ENCODE peak calls at places on chromosomes 3 and 15, in four cellular contexts. One of them, this sample, is unnamed. For H3K4me1 and H3K9me3, the result is how much of the 10 kb centered on the place peaks cover.

GRCh38 chr3:139894638-139894989 is 40.4 kb upstream of the CLSTN2 start:
- ATAC-seq in A549: no peak
- ATAC-seq in right cardiac atrium: peak
- ATAC-seq in HepG2: no peak
- ATAC-seq in this sample: peak

GRCh38 chr3:37138816-37139215 is 35.6 kb downstream of the LRRFIP2 start:
- ATAC-seq in A549: peak
- ATAC-seq in right cardiac atrium: no peak
- ATAC-seq in HepG2: peak
- ATAC-seq in this sample: no peak

GRCh38 chr3:169457807-169458206 is 205.7 kb downstream of the MECOM start:
- ATAC-seq in A549: no peak
- ATAC-seq in right cardiac atrium: no peak
- ATAC-seq in HepG2: no peak
- ATAC-seq in this sample: no peak

GRCh38 chr15:39327005-39327725 is 253.7 kb upstream of the THBS1 start:
- ATAC-seq in A549: no peak
- ATAC-seq in right cardiac atrium: peak
- ATAC-seq in HepG2: no peak
- ATAC-seq in this sample: peak

GRCh38 chr15:77497942-77498361 is 77.3 kb downstream of the HMG20A start:
- ATAC-seq in A549: no peak
- ATAC-seq in right cardiac atrium: peak
- ATAC-seq in HepG2: no peak
- ATAC-seq in this sample: no peak

GRCh38 chr3:171236586-171237120 is 210.1 kb upstream of the SLC2A2 start:
- ATAC-seq in A549: no peak
- ATAC-seq in right cardiac atrium: no peak
- ATAC-seq in HepG2: no peak
- ATAC-seq in this sample: no peak

GRCh38 chr15:88131937-88132336 is 124.6 kb downstream of the NTRK3 start:
- ATAC-seq in A549: no peak
- ATAC-seq in right cardiac atrium: no peak
- ATAC-seq in HepG2: no peak
- ATAC-seq in this sample: no peak

GRCh38 chr3:66398228-66399025 is 102.4 kb downstream of the LRIG1 start:
- ATAC-seq in A549: no peak
- ATAC-seq in right cardiac atrium: no peak
- ATAC-seq in HepG2: no peak
- ATAC-seq in this sample: no peak

GRCh38 chr15:83379574-83379973 is 67.6 kb upstream of the SH3GL3 start:
- ATAC-seq in A549: peak
- ATAC-seq in right cardiac atrium: peak
- ATAC-seq in HepG2: no peak
- ATAC-seq in this sample: no peak

GRCh38 chr3:175266993-175267960 is 408.1 kb downstream of the NAALADL2 start:
- ATAC-seq in A549: no peak
- ATAC-seq in right cardiac atrium: no peak
- ATAC-seq in HepG2: no peak
- ATAC-seq in this sample: no peak

GRCh38 chr3:138417559-138417982 is 16.8 kb upstream of the ESYT3 start:
- ATAC-seq in A549: peak
- ATAC-seq in right cardiac atrium: peak
- ATAC-seq in HepG2: peak
- ATAC-seq in this sample: peak

GRCh38 chr15:50134524-50135024 is 15.5 kb upstream of the ATP8B4 start:
- ATAC-seq in A549: peak
- ATAC-seq in right cardiac atrium: peak
- ATAC-seq in HepG2: no peak
- ATAC-seq in this sample: peak

GRCh38 chr3:157906627-157907026 is 199.6 kb downstream of the SHOX2 start:
- ATAC-seq in A549: no peak
- ATAC-seq in right cardiac atrium: no peak
- ATAC-seq in HepG2: no peak
- ATAC-seq in this sample: no peak

GRCh38 chr3:117524890-117525289 is 815.3 kb downstream of the TUSC7 start:
- ATAC-seq in A549: no peak
- ATAC-seq in right cardiac atrium: no peak
- ATAC-seq in HepG2: no peak
- ATAC-seq in this sample: no peak

GRCh38 chr15:58705105-58705504 is 44.4 kb downstream of the ADAM10 start:
- ATAC-seq in A549: no peak
- ATAC-seq in right cardiac atrium: no peak
- ATAC-seq in HepG2: no peak
- ATAC-seq in this sample: no peak

GRCh38 chr3:61571516-61572336 is 10.4 kb downstream of the PTPRG start:
- ATAC-seq in A549: no peak
- ATAC-seq in right cardiac atrium: peak
- ATAC-seq in HepG2: no peak
- ATAC-seq in this sample: peak

GRCh38 chr3:61574854-61575253 is 13.5 kb downstream of the PTPRG start:
- ATAC-seq in A549: no peak
- ATAC-seq in right cardiac atrium: peak
- ATAC-seq in HepG2: no peak
- ATAC-seq in this sample: no peak

GRCh38 chr3:61573441-61573840 is 12.1 kb downstream of the PTPRG start:
- ATAC-seq in A549: no peak
- ATAC-seq in right cardiac atrium: no peak
- ATAC-seq in HepG2: no peak
- ATAC-seq in this sample: no peak

GRCh38 chr3:61570813-61571212 is 9.4 kb downstream of the PTPRG start:
- ATAC-seq in A549: no peak
- ATAC-seq in right cardiac atrium: no peak
- ATAC-seq in HepG2: no peak
- ATAC-seq in this sample: no peak

GRCh38 chr3:61572879-61573278 is 11.5 kb downstream of the PTPRG start:
- ATAC-seq in A549: no peak
- ATAC-seq in right cardiac atrium: no peak
- ATAC-seq in HepG2: no peak
- ATAC-seq in this sample: no peak
- H3K4me1 ChIP-seq in A549: under half
- H3K4me1 ChIP-seq in right cardiac atrium: under half
- H3K4me1 ChIP-seq in HepG2: under half
- H3K4me1 ChIP-seq in this sample: under half

GRCh38 chr3:178238179-178238578 is 298.1 kb upstream of the KCNMB2 start:
- ATAC-seq in A549: no peak
- ATAC-seq in right cardiac atrium: no peak
- ATAC-seq in HepG2: no peak
- ATAC-seq in this sample: no peak
- H3K27ac ChIP-seq in A549: no peak
- H3K27ac ChIP-seq in right cardiac atrium: no peak
- H3K27ac ChIP-seq in HepG2: no peak
- H3K27ac ChIP-seq in this sample: no peak

DNA sequence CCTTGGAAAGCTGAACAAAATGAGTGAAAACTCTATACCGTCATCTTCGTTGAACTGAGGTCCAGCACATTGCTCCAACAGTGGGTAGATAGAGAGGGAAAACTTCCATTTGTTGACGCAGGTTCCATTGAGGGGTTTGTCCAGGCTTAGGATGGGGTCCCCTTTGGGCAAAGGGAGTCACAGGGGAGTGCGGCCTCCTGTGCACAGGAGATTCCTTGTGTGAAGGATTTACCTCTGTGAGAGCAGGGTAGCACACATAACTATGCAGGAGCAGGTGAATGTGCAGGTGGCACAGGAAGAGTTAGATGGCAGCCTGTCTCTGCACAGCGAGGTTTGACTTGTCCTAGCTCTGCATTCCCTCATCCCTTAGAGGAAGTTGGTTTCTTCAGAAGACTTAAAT is 139.3 kb downstream of the SNRPN start:
- ATAC-seq in A549: no peak
- ATAC-seq in right cardiac atrium: no peak
- ATAC-seq in HepG2: no peak
- ATAC-seq in this sample: no peak
- H3K9me3 ChIP-seq in A549: under half
- H3K9me3 ChIP-seq in right cardiac atrium: under half
- H3K9me3 ChIP-seq in HepG2: half or more
- H3K9me3 ChIP-seq in this sample: under half

DNA sequence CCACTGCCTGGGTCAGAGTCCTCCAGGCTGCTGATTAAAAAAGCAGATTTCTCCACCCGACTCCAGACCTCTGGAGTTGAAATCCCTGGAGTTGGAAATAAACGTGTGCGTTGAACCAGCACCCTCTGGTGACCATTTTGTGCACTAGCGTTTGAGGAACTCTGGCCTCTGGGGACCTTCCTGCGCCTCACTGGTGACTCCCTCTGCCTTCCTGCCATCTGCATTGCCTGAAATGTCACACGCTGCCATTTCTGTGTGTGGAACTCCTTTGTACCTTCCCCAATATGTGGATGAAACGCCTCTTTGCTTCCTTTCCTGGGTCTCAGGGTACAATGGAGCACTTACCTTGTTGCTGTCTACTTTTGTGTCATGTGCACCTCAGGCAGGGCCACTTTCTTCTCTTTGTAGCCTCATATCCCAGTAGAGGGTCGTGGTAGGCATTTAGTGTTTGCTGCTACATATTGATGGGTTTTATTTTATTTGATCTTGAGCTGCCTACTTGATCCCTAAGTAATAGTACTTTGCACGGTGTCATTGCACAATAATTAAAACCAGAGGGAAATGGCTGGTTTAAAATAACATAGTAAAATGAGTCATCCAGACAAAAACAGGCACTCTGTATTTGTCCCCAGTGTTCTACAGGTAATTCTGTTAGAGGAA is 56.8 kb downstream of the GPR171 start:
- ATAC-seq in A549: peak
- ATAC-seq in right cardiac atrium: peak
- ATAC-seq in HepG2: peak
- ATAC-seq in this sample: peak
- H3K4me1 ChIP-seq in A549: under half
- H3K4me1 ChIP-seq in right cardiac atrium: under half
- H3K4me1 ChIP-seq in HepG2: under half
- H3K4me1 ChIP-seq in this sample: under half

GRCh38 chr15:78550815-78551214 is 10.6 kb downstream of the PSMA4 start:
- ATAC-seq in A549: no peak
- ATAC-seq in right cardiac atrium: no peak
- ATAC-seq in HepG2: no peak
- ATAC-seq in this sample: no peak

GRCh38 chr15:78551902-78552301 is 11.7 kb downstream of the PSMA4 start:
- ATAC-seq in A549: peak
- ATAC-seq in right cardiac atrium: no peak
- ATAC-seq in HepG2: no peak
- ATAC-seq in this sample: no peak

GRCh38 chr15:78550194-78550593 is 9.9 kb downstream of the PSMA4 start:
- ATAC-seq in A549: no peak
- ATAC-seq in right cardiac atrium: no peak
- ATAC-seq in HepG2: no peak
- ATAC-seq in this sample: no peak

DNA sequence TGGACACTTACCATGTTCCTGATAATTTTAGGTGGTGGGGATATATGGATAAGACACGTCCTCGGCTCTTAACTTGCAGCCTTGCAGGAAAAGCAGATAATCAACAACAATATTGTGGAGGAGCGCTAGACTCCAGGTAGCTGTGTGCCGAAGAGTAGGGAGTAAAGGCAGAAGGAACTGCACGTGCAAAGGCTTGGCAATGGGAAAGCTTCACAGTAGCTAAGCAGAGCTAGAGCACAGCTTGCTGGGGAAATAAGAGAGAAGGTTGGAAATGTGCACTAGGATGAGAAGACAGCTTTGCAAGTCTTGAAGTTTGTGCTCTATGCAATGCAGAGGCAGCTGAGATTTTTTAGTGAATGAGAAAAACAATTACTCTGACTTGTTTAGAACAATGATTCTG is 12.4 kb downstream of the PSMA4 start:
- ATAC-seq in A549: peak
- ATAC-seq in right cardiac atrium: no peak
- ATAC-seq in HepG2: peak
- ATAC-seq in this sample: no peak
- H3K27ac ChIP-seq in A549: no peak
- H3K27ac ChIP-seq in right cardiac atrium: no peak
- H3K27ac ChIP-seq in HepG2: no peak
- H3K27ac ChIP-seq in this sample: no peak

GRCh38 chr3:125116311-125117069 is 60.7 kb upstream of the HEG1 start:
- ATAC-seq in A549: peak
- ATAC-seq in right cardiac atrium: peak
- ATAC-seq in HepG2: peak
- ATAC-seq in this sample: peak
- H3K9me3 ChIP-seq in A549: under half
- H3K9me3 ChIP-seq in right cardiac atrium: under half
- H3K9me3 ChIP-seq in HepG2: under half
- H3K9me3 ChIP-seq in this sample: under half

DNA sequence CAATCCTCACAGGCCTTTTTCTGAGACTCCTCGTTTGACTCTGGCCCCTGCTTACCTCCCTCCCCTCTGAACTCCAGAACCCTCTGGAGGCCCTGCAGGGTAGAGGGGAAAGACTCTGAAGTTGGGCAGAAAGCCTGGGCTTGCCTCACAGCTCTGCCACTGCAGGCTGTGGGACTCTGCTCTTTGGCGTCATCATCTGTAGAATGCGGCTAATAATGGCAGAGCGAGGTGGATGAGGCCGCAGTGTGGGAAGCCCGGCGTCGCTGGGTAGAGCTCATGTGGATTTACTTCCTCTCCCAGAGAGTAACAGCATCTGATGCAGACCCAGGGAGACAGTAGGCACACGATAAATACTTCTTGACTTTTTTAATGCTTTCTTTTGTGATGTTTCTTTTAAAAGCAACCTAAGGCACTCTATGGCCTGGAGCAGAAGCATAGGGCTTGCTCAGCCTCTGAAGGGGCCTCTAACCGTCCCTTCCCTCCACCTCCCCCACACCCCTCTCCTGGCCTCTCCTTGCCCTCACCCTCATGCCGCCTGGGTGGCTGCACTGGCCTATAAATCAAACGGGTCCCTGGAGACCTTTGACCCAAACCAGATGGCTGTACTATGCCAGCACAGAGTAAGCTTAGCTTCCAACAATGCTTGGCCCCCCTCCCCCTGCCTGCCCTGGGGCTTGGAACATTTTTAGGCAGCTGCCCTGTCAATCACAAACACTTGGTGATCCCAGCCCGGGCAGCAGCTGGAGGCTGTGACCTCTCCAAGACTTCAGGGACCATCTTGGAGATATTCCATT is 32.9 kb downstream of the SPSB4 start:
- ATAC-seq in A549: no peak
- ATAC-seq in right cardiac atrium: peak
- ATAC-seq in HepG2: no peak
- ATAC-seq in this sample: no peak
- H3K4me1 ChIP-seq in A549: under half
- H3K4me1 ChIP-seq in right cardiac atrium: under half
- H3K4me1 ChIP-seq in HepG2: under half
- H3K4me1 ChIP-seq in this sample: under half

GRCh38 chr3:125414671-125415070 is 39.5 kb upstream of the ZNF148 start:
- ATAC-seq in A549: no peak
- ATAC-seq in right cardiac atrium: no peak
- ATAC-seq in HepG2: no peak
- ATAC-seq in this sample: no peak

GRCh38 chr3:125418306-125418705 is 43.2 kb upstream of the ZNF148 start:
- ATAC-seq in A549: no peak
- ATAC-seq in right cardiac atrium: no peak
- ATAC-seq in HepG2: no peak
- ATAC-seq in this sample: no peak

GRCh38 chr3:125410922-125411321 is 35.8 kb upstream of the ZNF148 start:
- ATAC-seq in A549: no peak
- ATAC-seq in right cardiac atrium: no peak
- ATAC-seq in HepG2: no peak
- ATAC-seq in this sample: no peak

GRCh38 chr3:125416235-125416634 is 41.1 kb upstream of the ZNF148 start:
- ATAC-seq in A549: no peak
- ATAC-seq in right cardiac atrium: no peak
- ATAC-seq in HepG2: no peak
- ATAC-seq in this sample: no peak
- H3K27ac ChIP-seq in A549: no peak
- H3K27ac ChIP-seq in right cardiac atrium: no peak
- H3K27ac ChIP-seq in HepG2: no peak
- H3K27ac ChIP-seq in this sample: no peak

GRCh38 chr3:44734646-44735168 is 5.3 kb downstream of the ZNF501 start:
- ATAC-seq in A549: no peak
- ATAC-seq in right cardiac atrium: no peak
- ATAC-seq in HepG2: no peak
- ATAC-seq in this sample: no peak
- H3K9me3 ChIP-seq in A549: half or more
- H3K9me3 ChIP-seq in right cardiac atrium: under half
- H3K9me3 ChIP-seq in HepG2: half or more
- H3K9me3 ChIP-seq in this sample: under half

This sample was measured in gastroesophageal sphincter.